ENCODE peak calls at places on chromosomes 4 and X, in ten cellular contexts. M is body of pancreas, S is transverse colon, I is heart left ventricle, Q is ovary, K is breast epithelium, C is H1, H is stomach, G is A549, L is IMR-90. T is an unnamed sample.

GRCh38 chr4:18366762-18367358 is 345.3 kb upstream of the LCORL start:
- DNase-seq in M (peak; percentile 6), S (no peak), I (no peak), Q (no peak), K (no peak), C (no peak), H (no peak), G (no peak), L (peak; percentile 6), T (no peak)

GRCh38 chr4:152951348-152951747 is 15.2 kb downstream of the FHDC1 start:
- DNase-seq in M (no peak), S (no peak), I (no peak), Q (no peak), K (no peak), C (no peak), H (no peak), G (no peak), L (peak; percentile 61), T (no peak)

GRCh38 chr4:2337896-2338295 is 76.0 kb upstream of the MXD4 start:
- DNase-seq in M (no peak), S (no peak), I (no peak), Q (no peak), K (peak; percentile 27), C (no peak), H (peak; percentile 23), G (no peak), L (no peak), T (no peak)

GRCh38 chrX:154986826-154987575 is 35.5 kb downstream of the F8 start:
- DNase-seq in M (no peak), S (no peak), I (no peak), Q (no peak), K (no peak), C (no peak), H (no peak), G (no peak), L (no peak), T (no peak)

GRCh38 chrX:68083510-68083909 is 349.8 kb downstream of the OPHN1 start:
- DNase-seq in M (no peak), S (no peak), I (no peak), Q (no peak), K (no peak), C (no peak), H (no peak), G (no peak), L (peak; percentile 7), T (no peak)

GRCh38 chr4:70901607-70901983 is 574 bp upstream of the MOB1B start:
- DNase-seq in M (no peak), S (no peak), I (no peak), Q (no peak), K (no peak), C (no peak), H (no peak), G (no peak), L (no peak), T (no peak)

GRCh38 chr4:105140684-105141490 is 5.8 kb upstream of the TET2 start:
- DNase-seq in M (no peak), S (peak; percentile 18), I (peak; percentile 25), Q (no peak), K (no peak), C (no peak), H (no peak), G (peak; percentile 26), L (no peak), T (peak; percentile 25)

GRCh38 chrX:120522820-120523219 is 37.9 kb downstream of the CUL4B start:
- DNase-seq in M (no peak), S (no peak), I (no peak), Q (no peak), K (no peak), C (no peak), H (no peak), G (no peak), L (no peak), T (no peak)

GRCh38 chrX:110437686-110438085 is 79.0 kb downstream of the RTL9 start:
- DNase-seq in M (no peak), S (no peak), I (no peak), Q (no peak), K (no peak), C (no peak), H (no peak), G (no peak), L (no peak), T (no peak)

GRCh38 chrX:110440016-110440805 is 81.6 kb downstream of the RTL9 start:
- DNase-seq in M (no peak), S (no peak), I (no peak), Q (no peak), K (no peak), C (no peak), H (no peak), G (no peak), L (no peak), T (no peak)

GRCh38 chrX:110444996-110445395 is 86.3 kb downstream of the RTL9 start:
- DNase-seq in M (no peak), S (no peak), I (no peak), Q (no peak), K (no peak), C (no peak), H (no peak), G (no peak), L (no peak), T (no peak)

GRCh38 chrX:110448459-110448858 is 89.8 kb downstream of the RTL9 start:
- DNase-seq in M (no peak), S (no peak), I (no peak), Q (no peak), K (no peak), C (no peak), H (no peak), G (no peak), L (no peak), T (no peak)

GRCh38 chrX:110442631-110443030 is 84.0 kb downstream of the RTL9 start:
- DNase-seq in M (peak; percentile 61), S (no peak), I (no peak), Q (no peak), K (no peak), C (no peak), H (no peak), G (peak; percentile 46), L (peak; percentile 11), T (peak; percentile 29)
- TF ChIP-seq CTCF in M (peak; percentile 44), S (no peak), I (no peak), Q (no peak), K (no peak), C (peak; percentile 57), H (no peak), G (no peak), L (peak; percentile 15), T (no peak)

DNA sequence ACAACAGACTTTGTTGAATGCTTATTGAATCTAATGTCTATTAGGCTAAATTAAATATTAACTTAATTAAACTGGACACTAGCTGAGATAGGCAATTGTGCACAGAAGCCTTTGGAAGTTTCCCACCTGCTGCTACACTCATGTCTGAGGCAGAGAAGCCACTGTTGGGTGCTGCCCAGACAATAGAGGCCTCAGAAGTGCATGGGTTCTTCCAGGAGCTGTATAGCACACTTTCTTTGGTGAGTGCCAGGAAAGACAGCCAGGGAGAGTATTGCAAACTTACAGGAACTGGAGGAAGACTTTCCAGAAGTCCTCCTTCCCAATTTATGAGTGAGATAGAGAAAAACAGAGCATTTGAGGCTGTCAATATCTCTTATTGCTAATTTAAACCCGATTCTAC is 89.9 kb downstream of the GPAT3 start:
- DNase-seq in M (no peak), S (no peak), I (no peak), Q (no peak), K (no peak), C (no peak), H (no peak), G (no peak), L (no peak), T (no peak)
- TF ChIP-seq POLR2A in M (no peak), S (no peak), I (no peak), Q (no peak), K (no peak), C (no peak), H (no peak), G (no peak), L (no peak), T (no peak)

GRCh38 chr4:184383497-184384055 is 90.8 kb downstream of the IRF2 start:
- DNase-seq in M (peak; percentile 64), S (peak; percentile 32), I (no peak), Q (peak; percentile 33), K (no peak), C (no peak), H (peak; percentile 45), G (peak; percentile 64), L (peak; percentile 99), T (no peak)

GRCh38 chr4:184385705-184386141 is 88.6 kb downstream of the IRF2 start:
- DNase-seq in M (peak; percentile 56), S (peak; percentile 81), I (peak; percentile 56), Q (no peak), K (no peak), C (no peak), H (peak; percentile 85), G (no peak), L (no peak), T (no peak)

GRCh38 chr4:184382189-184382846 is 92.0 kb downstream of the IRF2 start:
- DNase-seq in M (no peak), S (peak; percentile 37), I (no peak), Q (no peak), K (no peak), C (no peak), H (no peak), G (no peak), L (no peak), T (peak; percentile 42)

GRCh38 chr4:184384810-184385557 is 89.4 kb downstream of the IRF2 start:
- DNase-seq in M (no peak), S (no peak), I (no peak), Q (no peak), K (no peak), C (no peak), H (no peak), G (no peak), L (peak; percentile 46), T (no peak)

DNA sequence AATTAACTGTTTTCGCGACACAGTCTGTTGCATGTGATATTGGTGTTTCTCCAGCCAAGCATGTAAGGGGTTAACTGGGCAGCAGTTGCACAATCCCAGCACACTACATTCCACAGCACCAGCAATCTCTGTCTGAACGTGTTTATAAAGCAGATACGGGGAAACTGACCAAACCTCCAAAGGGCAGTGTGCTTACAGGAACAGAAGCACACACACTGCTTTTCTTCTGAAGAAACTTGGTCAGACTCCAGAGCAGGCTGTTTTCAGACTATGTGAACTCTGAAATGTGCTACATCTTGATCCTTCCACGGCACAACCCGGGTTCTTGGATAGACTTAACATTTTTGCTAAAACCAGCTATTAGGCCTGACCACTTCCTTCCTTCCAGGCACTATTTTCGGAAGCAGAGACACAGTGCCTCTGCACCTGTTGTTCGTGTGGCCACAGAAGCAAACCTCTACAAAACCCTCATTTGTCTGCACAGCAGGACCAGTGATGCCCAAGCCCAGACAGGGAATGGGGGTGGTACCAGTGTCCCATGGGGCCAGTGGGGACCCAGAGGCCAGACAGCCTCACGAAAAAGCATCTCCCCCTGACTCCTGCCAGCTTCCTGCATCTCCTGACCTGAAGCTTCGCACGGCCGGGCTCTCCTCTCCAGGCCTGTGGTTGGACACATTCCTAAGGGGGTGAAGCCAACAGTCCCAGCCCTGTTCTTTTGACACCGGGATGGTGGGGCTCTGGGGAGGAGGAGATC is 90.1 kb downstream of the IRF2 start:
- DNase-seq in M (peak; percentile 76), S (peak; percentile 59), I (no peak), Q (peak; percentile 62), K (no peak), C (no peak), H (peak; percentile 78), G (no peak), L (peak; percentile 96), T (no peak)
- H3K4me1 ChIP-seq in M (peaks cover 49% of the 10 kb centered on the region), S (peaks cover 74% of the 10 kb centered on the region), I (peaks cover 51% of the 10 kb centered on the region), Q (peaks cover 10% of the 10 kb centered on the region), K (peaks cover 8% of the 10 kb centered on the region), C (peaks cover 21% of the 10 kb centered on the region), H (peaks cover 72% of the 10 kb centered on the region), G (peaks cover 21% of the 10 kb centered on the region), L (peaks cover 27% of the 10 kb centered on the region), T (peaks cover 22% of the 10 kb centered on the region)

GRCh38 chrX:46386511-46386910 is 158.7 kb downstream of the ZNF674 start:
- DNase-seq in M (no peak), S (no peak), I (no peak), Q (no peak), K (no peak), C (no peak), H (no peak), G (no peak), L (no peak), T (no peak)
- TF ChIP-seq CTCF in M (peak; percentile 1), S (no peak), I (no peak), Q (no peak), K (no peak), C (no peak), H (no peak), G (peak; percentile 33), L (peak; percentile 39), T (no peak)

T was measured in thyroid gland.